ENCODE peak calls at places on chromosome 21, in eight cellular contexts. L is PC-9, P is neural progenitor cell, G is mammary epithelial cell, I is keratinocyte, V is HCT116, A is GM23338, X is IMR-90. E is an unnamed sample.
A peak's percentile ranks its signal among the peaks of the same experiment; 100 is the strongest.

GRCh38 chr21:43658769-43659135 is 536 bp downstream of the HSF2BP start:
- DNase-seq in L (no peak), P (peak; percentile 25), G (no peak), I (no peak), V (no peak), A (no peak), X (no peak), E (no peak)

GRCh38 chr21:35511298-35512162 is 462.4 kb upstream of the RUNX1 start:
- DNase-seq in L (peak; percentile 76), P (no peak), G (peak; percentile 82), I (no peak), V (no peak), A (no peak), X (peak; percentile 25), E (peak; percentile 83)

GRCh38 chr21:43913928-43914327 is 48.9 kb downstream of the AGPAT3 start:
- DNase-seq in L (no peak), P (no peak), G (no peak), I (no peak), V (no peak), A (no peak), X (peak; percentile 64), E (peak; percentile 65)

GRCh38 chr21:29133796-29134195 is 3.4 kb downstream of the MAP3K7CL start:
- DNase-seq in L (no peak), P (peak; percentile 22), G (no peak), I (no peak), V (no peak), A (peak; percentile 9), X (no peak), E (no peak)

GRCh38 chr21:39954570-39954969 is 87.3 kb downstream of the PCP4 start:
- DNase-seq in L (no peak), P (no peak), G (no peak), I (no peak), V (no peak), A (peak; percentile 10), X (no peak), E (no peak)

GRCh38 chr21:35046223-35046690 is 2.8 kb downstream of the RUNX1 start:
- DNase-seq in L (no peak), P (no peak), G (no peak), I (no peak), V (no peak), A (no peak), X (no peak), E (no peak)

GRCh38 chr21:41361786-41362604 is at the start of gene MX2:
- DNase-seq in L (peak; percentile 80), P (no peak), G (no peak), I (no peak), V (no peak), A (no peak), X (peak; percentile 81), E (peak; percentile 92)

GRCh38 chr21:25813917-25814316 is 79.1 kb downstream of the GABPA start:
- DNase-seq in L (no peak), P (no peak), G (peak; percentile 64), I (peak; percentile 36), V (no peak), A (no peak), X (no peak), E (no peak)

GRCh38 chr21:29538115-29538514 is 239.4 kb downstream of the BACH1 start:
- DNase-seq in L (no peak), P (no peak), G (no peak), I (no peak), V (no peak), A (no peak), X (peak; percentile 79), E (peak; percentile 25)

GRCh38 chr21:26170471-26171309 is at the start of gene APP:
- DNase-seq in L (peak; percentile 51), P (peak; percentile 92), G (peak; percentile 77), I (no peak), V (peak; percentile 19), A (peak; percentile 82), X (peak; percentile 70), E (peak; percentile 99)

GRCh38 chr21:28617300-28617699 is 375.4 kb downstream of the LTN1 start:
- DNase-seq in L (no peak), P (no peak), G (no peak), I (no peak), V (no peak), A (no peak), X (no peak), E (no peak)

GRCh38 chr21:35257413-35257812 is 208.3 kb upstream of the RUNX1 start:
- DNase-seq in L (peak; percentile 78), P (no peak), G (peak; percentile 95), I (no peak), V (peak; percentile 68), A (no peak), X (peak; percentile 96), E (peak; percentile 27)

GRCh38 chr21:28375708-28376385 is 616.8 kb downstream of the LTN1 start:
- DNase-seq in L (no peak), P (no peak), G (no peak), I (no peak), V (no peak), A (no peak), X (peak; percentile 77), E (no peak)

GRCh38 chr21:39690454-39690853 is 54.5 kb upstream of the IGSF5 start:
- DNase-seq in L (no peak), P (no peak), G (no peak), I (no peak), V (no peak), A (no peak), X (no peak), E (no peak)

GRCh38 chr21:28226563-28226962 is 766.1 kb downstream of the LTN1 start:
- DNase-seq in L (no peak), P (no peak), G (no peak), I (no peak), V (no peak), A (no peak), X (no peak), E (no peak)

GRCh38 chr21:33268736-33269441 is 2.7 kb downstream of the IL10RB start:
- DNase-seq in L (peak; percentile 92), P (no peak), G (peak; percentile 91), I (peak; percentile 55), V (peak; percentile 90), A (no peak), X (no peak), E (no peak)
- TF ChIP-seq CTCF in L (peak; percentile 28), P (no peak), G (no peak), I (no peak), V (no peak), A (no peak), X (no peak), E (no peak)

DNA sequence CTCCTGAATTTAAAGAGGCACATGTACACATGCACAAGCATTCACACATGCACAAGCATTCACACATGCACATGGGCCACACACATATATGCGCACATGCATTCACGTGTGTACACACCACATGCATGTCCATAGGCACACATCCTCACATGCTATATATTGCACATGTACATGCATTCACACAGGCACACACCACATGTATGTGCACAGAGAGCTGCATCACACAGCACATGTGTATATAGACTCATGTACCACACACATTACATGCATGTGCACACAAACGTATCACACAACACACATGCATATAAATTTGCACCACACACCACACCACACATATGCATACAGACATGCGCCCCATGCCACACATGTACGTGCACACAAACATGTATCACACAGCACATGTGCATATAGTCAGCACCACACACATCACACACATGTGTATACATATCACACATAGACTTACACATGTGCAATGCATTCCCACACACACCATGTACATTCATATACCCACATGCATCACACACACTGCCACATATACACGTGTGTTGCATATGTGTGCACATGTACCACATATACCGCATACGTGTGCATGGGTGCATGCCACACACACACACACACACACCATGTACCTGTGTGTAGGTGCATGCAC is 54.6 kb upstream of the COL18A1 start:
- DNase-seq in L (no peak), P (no peak), G (no peak), I (no peak), V (no peak), A (no peak), X (no peak), E (no peak)
- H3K4me2 ChIP-seq in L (no peak overlapping the region), P (no peak overlapping the region), G (no peak overlapping the region), I (no peak overlapping the region), V (no peak overlapping the region), A (no peak overlapping the region), X (no peak overlapping the region), E (peak overlapping the region; percentile 59)

GRCh38 chr21:42490735-42491134 is 5.3 kb downstream of the RSPH1 start:
- DNase-seq in L (no peak), P (no peak), G (no peak), I (no peak), V (no peak), A (no peak), X (no peak), E (no peak)
- H3K36me3 ChIP-seq in L (no peaks in the 10 kb centered on the region), P (no peaks in the 10 kb centered on the region), G (no peaks in the 10 kb centered on the region), I (no peaks in the 10 kb centered on the region), V (no peaks in the 10 kb centered on the region), A (no peaks in the 10 kb centered on the region), X (no peaks in the 10 kb centered on the region), E (no peaks in the 10 kb centered on the region)

GRCh38 chr21:45820171-45821091 is 161.1 kb upstream of the COL6A1 start:
- DNase-seq in L (peak; percentile 58), P (peak; percentile 96), G (peak; percentile 63), I (peak; percentile 53), V (peak; percentile 75), A (peak; percentile 96), X (peak; percentile 91), E (peak; percentile 99)
- TF ChIP-seq CTCF in L (peak; percentile 81), P (peak; percentile 89), G (peak; percentile 77), I (peak; percentile 93), V (peak; percentile 82), A (peak; percentile 94), X (peak; percentile 98), E (peak; percentile 83)

GRCh38 chr21:45639206-45640000 is 4.1 kb upstream of the PCBP3 start:
- DNase-seq in L (no peak), P (no peak), G (no peak), I (no peak), V (no peak), A (no peak), X (no peak), E (peak; percentile 89)
- H3K4me2 ChIP-seq in L (no peak overlapping the region), P (no peak overlapping the region), G (no peak overlapping the region), I (no peak overlapping the region), V (no peak overlapping the region), A (no peak overlapping the region), X (no peak overlapping the region), E (no peak overlapping the region)

E was measured in osteoblast.